ENCODE peak calls at places on chromosomes 5 and 9, in eight cellular contexts. T, O, D, V, M, R, G and W are unnamed samples. For H3K4me1, the result is how much of the 10 kb centered on the place peaks cover.

GRCh38 chr5:91910247-91910646 is 527.1 kb upstream of the ARRDC3 start:
- DNase-seq in R (no peak), M (no peak), D (no peak), T (no peak), V (no peak), O (no peak), G (no peak), W (no peak)

GRCh38 chr9:135479469-135480052 is at the start of gene PPP1R26:
- DNase-seq in M (no peak), G (peak), O (peak), V (peak), T (no peak), D (no peak), R (no peak), W (no peak)

GRCh38 chr5:173567548-173567947 is 48.9 kb downstream of the BOD1 start:
- DNase-seq in O (no peak), M (no peak), R (no peak), D (no peak), V (no peak), G (no peak), T (no peak), W (no peak)

GRCh38 chr5:102865510-102866314 is 110.6 kb downstream of the PAM start:
- DNase-seq in O (peak), V (peak), T (peak), M (peak), G (peak), D (peak), R (no peak), W (no peak)

GRCh38 chr5:29462261-29462660 is 1731.2 kb upstream of the CDH6 start:
- DNase-seq in M (no peak), D (no peak), V (no peak), O (no peak), R (no peak), T (no peak), G (no peak), W (no peak)

GRCh38 chr5:160390787-160391696 is 8.8 kb downstream of the FAM200C start:
- DNase-seq in R (no peak), M (no peak), V (no peak), T (no peak), O (no peak), D (no peak), G (no peak), W (no peak)

GRCh38 chr9:86614871-86615849 is 260.9 kb upstream of the TUT7 start:
- DNase-seq in V (peak), R (peak), D (no peak), O (no peak), T (no peak), G (peak), M (no peak), W (no peak)

GRCh38 chr5:150124596-150124995 is 31.0 kb downstream of the PDGFRB start:
- DNase-seq in G (no peak), T (no peak), R (no peak), O (no peak), M (no peak), V (no peak), D (no peak), W (no peak)

GRCh38 chr5:142017832-142018427 is 5.1 kb upstream of the GNPDA1 start:
- DNase-seq in D (no peak), T (no peak), G (no peak), O (no peak), M (no peak), V (no peak), R (no peak), W (no peak)

GRCh38 chr9:72478993-72479392 is 42.4 kb upstream of the TMC1 start:
- DNase-seq in R (no peak), V (no peak), O (no peak), M (no peak), D (no peak), G (no peak), T (no peak), W (no peak)

GRCh38 chr9:83701286-83701685 is 6.5 kb downstream of the UBQLN1 start:
- DNase-seq in R (no peak), M (no peak), D (no peak), G (no peak), T (no peak), V (no peak), O (no peak), W (no peak)

GRCh38 chr5:43396762-43397304 is 15.4 kb downstream of the CCL28 start:
- DNase-seq in R (peak), M (peak), V (peak), G (peak), O (no peak), D (no peak), T (no peak), W (no peak)

GRCh38 chr5:178430187-178431062 is 159.8 kb downstream of the COL23A1 start:
- DNase-seq in D (no peak), T (no peak), V (no peak), R (no peak), G (no peak), O (no peak), M (no peak), W (no peak)

GRCh38 chr5:17213938-17214337 is 3.5 kb upstream of the BASP1 start:
- DNase-seq in D (no peak), T (no peak), R (no peak), G (no peak), O (no peak), M (no peak), V (no peak), W (no peak)

GRCh38 chr5:96072791-96073165 is 111.1 kb upstream of the ELL2 start:
- DNase-seq in G (no peak), M (no peak), V (no peak), T (no peak), D (no peak), O (no peak), R (no peak), W (no peak)

GRCh38 chr5:96075579-96076289 is 114.1 kb upstream of the ELL2 start:
- DNase-seq in R (no peak), V (no peak), M (no peak), O (no peak), D (no peak), G (no peak), T (no peak), W (no peak)

GRCh38 chr5:96074460-96075254 is 113.0 kb upstream of the ELL2 start:
- DNase-seq in D (no peak), V (no peak), G (no peak), R (no peak), T (no peak), M (no peak), O (no peak), W (no peak)

GRCh38 chr5:96070625-96071246 is 109.1 kb upstream of the ELL2 start:
- DNase-seq in V (no peak), G (no peak), M (no peak), T (no peak), O (no peak), R (no peak), D (no peak), W (no peak)

DNA sequence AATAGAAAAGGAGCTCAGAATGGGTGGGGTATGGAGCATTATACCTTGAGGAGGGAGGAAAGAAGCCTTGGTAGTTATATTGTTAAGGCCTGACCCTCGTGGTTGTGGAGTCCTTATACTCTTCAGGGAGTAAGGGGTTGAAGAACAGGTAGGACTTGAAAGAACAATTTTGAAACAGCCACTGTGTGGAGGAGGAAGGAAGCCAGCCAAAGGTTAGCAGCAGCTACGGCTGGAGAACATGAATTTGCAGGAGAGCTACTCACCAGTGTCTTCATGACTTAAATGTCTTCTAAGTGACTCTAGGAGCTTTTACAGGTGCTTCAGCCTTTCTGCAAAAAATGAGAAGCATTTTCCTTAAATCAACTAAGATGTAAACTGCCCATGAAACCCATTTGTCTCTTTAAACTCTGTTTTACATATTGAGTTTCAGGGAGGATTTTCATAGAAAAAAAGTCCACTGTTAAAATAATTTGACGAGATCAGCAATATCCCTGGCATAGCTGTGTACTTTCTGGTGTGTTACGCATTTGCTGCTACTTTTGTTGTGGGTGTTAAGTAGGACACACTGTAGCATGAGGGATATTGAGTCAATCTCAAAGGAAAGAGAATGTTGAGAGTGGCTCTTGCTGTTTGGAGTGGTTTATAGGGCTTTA is 110.6 kb upstream of the ELL2 start:
- DNase-seq in M (no peak), T (no peak), O (no peak), V (no peak), R (no peak), D (no peak), G (no peak), W (no peak)
- H3K4me1 ChIP-seq in M (under half), T (under half), O (under half), V (under half), R (under half), D (under half), G (under half), W (half or more)

DNA sequence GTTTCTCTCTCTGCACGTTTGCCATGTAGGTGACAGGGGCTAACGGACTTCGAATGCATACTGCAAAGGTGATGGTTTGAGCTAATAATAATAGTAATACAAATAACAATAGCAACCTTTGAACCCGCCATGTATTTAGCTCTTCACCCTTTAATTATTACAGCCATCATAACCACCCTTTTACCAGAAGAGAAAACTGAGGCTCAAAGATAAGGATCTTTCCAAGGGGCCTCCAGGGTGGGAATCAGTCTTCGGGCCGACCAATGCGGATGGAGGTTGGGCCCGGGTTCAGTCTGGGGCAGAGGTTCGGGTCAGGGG is 494 bp downstream of the CDKN2AIPNL start:
- DNase-seq in O (no peak), T (no peak), M (no peak), D (no peak), G (no peak), V (no peak), R (no peak), W (no peak)
- H3K4me1 ChIP-seq in O (under half), T (under half), M (under half), D (under half), G (under half), V (under half), R (under half), W (under half)

GRCh38 chr5:124034301-124034700 is 522.3 kb downstream of the CSNK1G3 start:
- DNase-seq in D (no peak), V (no peak), O (no peak), R (no peak), G (no peak), T (no peak), M (no peak), W (no peak)
- H3K4me1 ChIP-seq in D (under half), V (under half), O (under half), R (under half), G (under half), T (under half), M (under half), W (under half)

GRCh38 chr5:139130217-139130616 is 68.0 kb downstream of the SIL1 start:
- DNase-seq in O (no peak), M (no peak), V (no peak), G (no peak), R (no peak), D (no peak), T (no peak), W (no peak)
- H3K4me1 ChIP-seq in O (under half), M (under half), V (under half), G (under half), R (under half), D (half or more), T (under half), W (under half)